ENCODE peak calls at places on chromosomes 13 and 19, in seven cellular contexts. K is T-helper 17 cell, R is ovary, A is stomach, V is epithelial cell of esophagus, N is substantia nigra, T is caudate nucleus. H is an unnamed sample.

GRCh38 chr13:20358022-20358421 is 125.9 kb upstream of the GJB6 start:
- DNase-seq in K (no peak), R (no peak), A (no peak), V (no peak), N (no peak), T (no peak), H (no peak)

GRCh38 chr13:75137911-75138571 is 343.9 kb downstream of the TBC1D4 start:
- DNase-seq in K (no peak), R (no peak), A (no peak), V (no peak), N (no peak), T (no peak), H (no peak)

GRCh38 chr19:54172764-54173699 is at the start of gene TMC4:
- DNase-seq in K (no peak), R (no peak), A (peak; percentile 88), V (peak; percentile 83), N (no peak), T (no peak), H (peak; percentile 91)

GRCh38 chr13:77859450-77859849 is 59.2 kb downstream of the EDNRB start:
- DNase-seq in K (no peak), R (peak; percentile 58), A (no peak), V (no peak), N (no peak), T (no peak), H (no peak)

GRCh38 chr19:6754136-6754535 is 13.1 kb downstream of the SH2D3A start:
- DNase-seq in K (no peak), R (no peak), A (no peak), V (no peak), N (no peak), T (no peak), H (peak; percentile 75)

GRCh38 chr13:76707360-76707759 is 178.8 kb downstream of the KCTD12 start:
- DNase-seq in K (no peak), R (no peak), A (no peak), V (peak; percentile 24), N (no peak), T (no peak), H (no peak)

GRCh38 chr13:111278258-111278657 is 42.2 kb upstream of the TEX29 start:
- DNase-seq in K (no peak), R (no peak), A (no peak), V (no peak), N (no peak), T (no peak), H (no peak)

GRCh38 chr19:49337267-49338022 is 2.2 kb downstream of the CD37 start:
- DNase-seq in K (no peak), R (no peak), A (no peak), V (no peak), N (no peak), T (no peak), H (no peak)

GRCh38 chr19:35153701-35154534 is 617 bp upstream of the FXYD5 start:
- DNase-seq in K (peak; percentile 67), R (no peak), A (peak; percentile 58), V (peak; percentile 49), N (no peak), T (no peak), H (no peak)

GRCh38 chr19:39970424-39970673 is 616 bp upstream of the PSMC4 start:
- DNase-seq in K (no peak), R (no peak), A (no peak), V (no peak), N (no peak), T (no peak), H (no peak)

GRCh38 chr13:96551540-96551939 is 442.7 kb downstream of the OXGR1 start:
- DNase-seq in K (no peak), R (no peak), A (no peak), V (no peak), N (no peak), T (no peak), H (no peak)

GRCh38 chr19:45774765-45775164 is 5.7 kb upstream of the SIX5 start:
- DNase-seq in K (no peak), R (peak; percentile 32), A (no peak), V (no peak), N (no peak), T (no peak), H (no peak)

GRCh38 chr13:50580684-50581305 is 262.7 kb downstream of the DLEU7 start:
- DNase-seq in K (no peak), R (no peak), A (no peak), V (peak; percentile 21), N (no peak), T (no peak), H (no peak)

GRCh38 chr19:33293255-33294057 is 8.9 kb downstream of the CEBPA start:
- DNase-seq in K (no peak), R (no peak), A (no peak), V (peak; percentile 93), N (no peak), T (no peak), H (no peak)

GRCh38 chr19:22422220-22422619 is at the start of gene ZNF98:
- DNase-seq in K (no peak), R (no peak), A (no peak), V (no peak), N (peak; percentile 15), T (no peak), H (peak; percentile 72)

GRCh38 chr13:29847501-29847983 is 2.9 kb downstream of the UBL3 start:
- DNase-seq in K (no peak), R (peak; percentile 35), A (no peak), V (peak; percentile 54), N (peak; percentile 38), T (no peak), H (no peak)

GRCh38 chr13:101231751-101232428 is 184.4 kb downstream of the NALCN start:
- DNase-seq in K (no peak), R (no peak), A (no peak), V (peak; percentile 22), N (no peak), T (no peak), H (no peak)

GRCh38 chr13:98570929-98571372 is 6.0 kb downstream of the STK24 start:
- DNase-seq in K (no peak), R (no peak), A (peak; percentile 43), V (peak; percentile 85), N (no peak), T (no peak), H (no peak)

GRCh38 chr13:23620211-23620610 is 50.0 kb downstream of the TNFRSF19 start:
- DNase-seq in K (no peak), R (no peak), A (no peak), V (no peak), N (no peak), T (no peak), H (no peak)

GRCh38 chr13:113051641-113052040 is 54.0 kb upstream of the F7 start:
- DNase-seq in K (no peak), R (no peak), A (no peak), V (no peak), N (no peak), T (no peak), H (peak; percentile 4)

GRCh38 chr19:51749979-51750378 is 1.7 kb downstream of the FPR1 start:
- DNase-seq in K (no peak), R (no peak), A (no peak), V (no peak), N (no peak), T (no peak), H (no peak)

GRCh38 chr19:6059996-6060599 is 50.2 kb downstream of the RFX2 start:
- DNase-seq in K (no peak), R (no peak), A (no peak), V (no peak), N (no peak), T (no peak), H (no peak)

GRCh38 chr13:46663644-46664043 is 110.7 kb downstream of the LRCH1 start:
- DNase-seq in K (no peak), R (no peak), A (no peak), V (peak; percentile 37), N (no peak), T (no peak), H (no peak)

GRCh38 chr13:51724721-51725120 is 79.2 kb downstream of the DHRS12 start:
- DNase-seq in K (no peak), R (no peak), A (no peak), V (no peak), N (no peak), T (no peak), H (no peak)

GRCh38 chr13:95535243-95535642 is 17.3 kb upstream of the CLDN10 start:
- DNase-seq in K (no peak), R (no peak), A (no peak), V (peak; percentile 97), N (no peak), T (no peak), H (no peak)

GRCh38 chr19:44635581-44636438 is 7.9 kb upstream of the PVR start:
- DNase-seq in K (no peak), R (no peak), A (no peak), V (peak; percentile 22), N (no peak), T (no peak), H (no peak)

GRCh38 chr13:109844396-109844795 is 58.0 kb upstream of the IRS2 start:
- DNase-seq in K (no peak), R (no peak), A (peak; percentile 64), V (peak; percentile 78), N (no peak), T (no peak), H (no peak)